ENCODE peak calls at places on chromosomes 3 and 15, in four cellular contexts. D, G, S and X are unnamed samples.

GRCh38 chr3:177197934-177198484 is 727 bp upstream of the TBL1XR1 start:
- DNase-seq in D (no peak), G (no peak), S (no peak), X (no peak)

GRCh38 chr3:51340311-51340829 is 44.7 kb upstream of the MANF start:
- DNase-seq in D (no peak), G (no peak), S (no peak), X (no peak)

GRCh38 chr3:52349131-52349530 is 33.0 kb downstream of the DNAH1 start:
- DNase-seq in D (no peak), G (no peak), S (no peak), X (no peak)

GRCh38 chr3:82493858-82494257 is 732.4 kb upstream of the GBE1 start:
- DNase-seq in D (no peak), G (no peak), S (no peak), X (no peak)

GRCh38 chr15:81940467-81941451 is 105.1 kb downstream of the MEX3B start:
- DNase-seq in D (peak), G (no peak), S (no peak), X (no peak)

GRCh38 chr15:40379853-40380252 is 2.7 kb upstream of the KNSTRN start:
- DNase-seq in D (peak), G (no peak), S (no peak), X (no peak)

GRCh38 chr3:42090973-42091731 is at the start of gene TRAK1:
- DNase-seq in D (no peak), G (no peak), S (no peak), X (no peak)

GRCh38 chr3:15514663-15515357 is 6.7 kb downstream of the COLQ start:
- DNase-seq in D (no peak), G (no peak), S (no peak), X (no peak)

GRCh38 chr3:124833710-124834332 is 53.3 kb downstream of the ITGB5 start:
- DNase-seq in D (no peak), G (no peak), S (no peak), X (no peak)

GRCh38 chr3:13019243-13019701 is 54.0 kb downstream of the IQSEC1 start:
- DNase-seq in D (peak), G (peak), S (peak), X (no peak)

GRCh38 chr3:14658978-14659377 is 7.4 kb downstream of the CCDC174 start:
- DNase-seq in D (no peak), G (peak), S (no peak), X (no peak)

GRCh38 chr3:95272791-95273190 is 1209.9 kb downstream of the NSUN3 start:
- DNase-seq in D (no peak), G (no peak), S (no peak), X (no peak)

GRCh38 chr3:25442486-25442885 is 14.4 kb downstream of the RARB start:
- DNase-seq in D (no peak), G (no peak), S (no peak), X (no peak)

GRCh38 chr15:84973492-84974460 is 7.9 kb upstream of the PDE8A start:
- DNase-seq in D (no peak), G (no peak), S (no peak), X (no peak)

GRCh38 chr3:104584702-104585101 is 782.0 kb upstream of the ALCAM start:
- DNase-seq in D (no peak), G (no peak), S (no peak), X (no peak)

GRCh38 chr15:66650433-66650832 is 51.6 kb upstream of the SMAD6 start:
- DNase-seq in D (peak), G (no peak), S (no peak), X (no peak)

GRCh38 chr3:94904275-94904674 is 841.4 kb downstream of the NSUN3 start:
- DNase-seq in D (no peak), G (no peak), S (no peak), X (no peak)

GRCh38 chr15:46126581-46126980 is 491.8 kb downstream of the SQOR start:
- DNase-seq in D (no peak), G (no peak), S (no peak), X (no peak)

GRCh38 chr3:128624526-128625138 is 26.0 kb downstream of the RPN1 start:
- DNase-seq in D (no peak), G (no peak), S (no peak), X (no peak)

GRCh38 chr3:25973111-25973510 is 183.2 kb downstream of the OXSM start:
- DNase-seq in D (no peak), G (no peak), S (no peak), X (no peak)

GRCh38 chr15:51307811-51308210 is 30.6 kb downstream of the CYP19A1 start:
- DNase-seq in D (no peak), G (no peak), S (no peak), X (no peak)

GRCh38 chr15:93026359-93026758 is 62.7 kb downstream of the RGMA start:
- DNase-seq in D (no peak), G (no peak), S (no peak), X (no peak)

GRCh38 chr3:110521019-110521418 is 550.6 kb upstream of the NECTIN3 start:
- DNase-seq in D (peak), G (no peak), S (no peak), X (no peak)

GRCh38 chr3:11850003-11850402 is 3.3 kb upstream of the TAMM41 start:
- DNase-seq in D (no peak), G (no peak), S (no peak), X (no peak)

GRCh38 chr3:11845661-11846060 is 1.0 kb downstream of the TAMM41 start:
- DNase-seq in D (peak), G (no peak), S (no peak), X (no peak)

GRCh38 chr3:11847035-11847394 is 330 bp upstream of the TAMM41 start:
- DNase-seq in D (no peak), G (no peak), S (no peak), X (no peak)

GRCh38 chr3:11846281-11847034 is at the start of gene TAMM41:
- DNase-seq in D (peak), G (peak), S (peak), X (peak)

GRCh38 chr3:11847607-11848006 is 922 bp upstream of the TAMM41 start:
- DNase-seq in D (peak), G (no peak), S (no peak), X (no peak)
- TF ChIP-seq NRF1 in D (no peak), G (no peak), S (no peak), X (no peak)

GRCh38 chr15:69987492-69988482 is 109.9 kb downstream of the TLE3 start:
- DNase-seq in D (no peak), G (no peak), S (no peak), X (no peak)
- TF ChIP-seq NRF1 in D (no peak), G (no peak), S (no peak), X (no peak)

DNA sequence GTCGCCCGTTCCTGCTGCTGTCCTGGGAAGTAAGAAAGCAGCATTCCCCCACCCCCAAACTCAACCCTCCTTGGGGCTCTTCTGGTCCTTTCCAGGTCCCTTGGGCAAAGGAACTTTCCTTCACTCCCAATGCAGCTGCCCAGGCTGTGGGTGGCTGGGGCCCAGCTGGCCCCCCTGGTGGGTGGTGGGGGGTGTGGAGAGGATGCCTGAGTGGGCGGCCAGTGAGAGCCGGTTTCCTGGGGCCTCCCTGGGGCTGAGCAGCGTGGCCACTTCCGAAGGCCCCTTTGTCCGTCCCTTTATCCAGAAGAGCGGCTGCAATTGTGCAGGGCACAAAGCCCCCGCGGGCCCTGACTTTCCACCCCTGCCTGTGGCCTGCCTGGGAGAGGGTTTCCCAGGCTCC is 61.0 kb downstream of the RHCG start:
- DNase-seq in D (no peak), G (no peak), S (no peak), X (no peak)
- TF ChIP-seq NRF1 in D (no peak), G (no peak), S (no peak), X (no peak)

GRCh38 chr15:31261266-31262142 is 65.1 kb upstream of the KLF13 start:
- DNase-seq in D (no peak), G (no peak), S (no peak), X (no peak)

GRCh38 chr15:31262901-31263671 is 63.5 kb upstream of the KLF13 start:
- DNase-seq in D (no peak), G (no peak), S (no peak), X (peak)

GRCh38 chr15:31263751-31264533 is 62.7 kb upstream of the KLF13 start:
- DNase-seq in D (no peak), G (peak), S (no peak), X (peak)

GRCh38 chr15:31260646-31261265 is 65.9 kb upstream of the KLF13 start:
- DNase-seq in D (no peak), G (no peak), S (no peak), X (no peak)

GRCh38 chr15:31262143-31262530 is 64.5 kb upstream of the KLF13 start:
- DNase-seq in D (no peak), G (no peak), S (no peak), X (no peak)
- TF ChIP-seq NRF1 in D (no peak), G (no peak), S (no peak), X (no peak)

DNA sequence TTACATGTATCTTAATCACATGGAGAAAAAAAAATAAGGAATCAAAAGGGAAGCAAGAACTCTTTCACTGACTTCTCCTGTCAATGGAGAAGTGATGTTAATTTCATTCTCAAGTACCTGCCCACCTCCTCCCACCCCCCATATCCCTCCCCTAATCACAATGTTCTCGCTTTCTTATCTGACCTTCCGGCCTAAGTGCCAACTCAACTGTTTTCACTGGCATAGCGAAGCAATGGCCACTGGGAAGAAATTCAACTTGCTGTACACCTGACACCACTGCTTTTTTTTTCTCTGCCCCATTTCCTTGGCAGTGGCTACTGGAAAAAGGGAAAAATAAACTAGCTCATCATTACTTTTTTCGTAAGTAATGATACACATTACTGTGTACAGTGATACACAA is 3.8 kb downstream of the SGO1 start:
- DNase-seq in D (no peak), G (no peak), S (no peak), X (no peak)
- TF ChIP-seq NRF1 in D (no peak), G (no peak), S (no peak), X (no peak)

GRCh38 chr15:87816811-87817210 is 439.7 kb downstream of the NTRK3 start:
- DNase-seq in D (no peak), G (no peak), S (no peak), X (no peak)

GRCh38 chr15:87817553-87817952 is 439.0 kb downstream of the NTRK3 start:
- DNase-seq in D (no peak), G (no peak), S (no peak), X (no peak)

GRCh38 chr15:87816016-87816415 is 440.5 kb downstream of the NTRK3 start:
- DNase-seq in D (no peak), G (no peak), S (no peak), X (no peak)
- TF ChIP-seq NRF1 in D (no peak), G (no peak), S (no peak), X (no peak)